ENCODE peak calls at places on chromosomes 12 and 14, in eight cellular contexts. J is left ventricle myocardium inferior, B is NCI-H2171, U is skeletal muscle cell, M is nucleus accumbens, P is amniotic stem cell, L is esophagus squamous epithelium, O is fibroblast of mammary gland. I is an unnamed sample.

GRCh38 chr12:7667025-7667575 is 1.4 kb upstream of the APOBEC1 start:
- DNase-seq in J (no peak), B (peak), M (no peak), U (no peak), P (no peak), L (no peak), O (peak), I (peak)

GRCh38 chr12:15774819-15775218 is 14.4 kb downstream of the EPS8 start:
- DNase-seq in U (no peak), P (no peak), L (no peak), J (no peak), B (no peak), M (no peak), O (peak), I (no peak)

GRCh38 chr12:1629338-1630080 is 478 bp downstream of the WNT5B start:
- DNase-seq in L (no peak), J (no peak), B (peak), U (no peak), O (peak), P (no peak), M (no peak), I (no peak)

GRCh38 chr12:113273053-113273725 is 51.9 kb downstream of the TPCN1 start:
- DNase-seq in J (no peak), U (no peak), B (no peak), P (no peak), O (peak), M (no peak), L (no peak), I (peak)

GRCh38 chr12:52582489-52582888 is 8.8 kb upstream of the KRT74 start:
- DNase-seq in U (no peak), P (no peak), L (no peak), B (no peak), J (no peak), O (no peak), M (no peak), I (no peak)

GRCh38 chr12:33115716-33116115 is 219.1 kb upstream of the PKP2 start:
- DNase-seq in U (no peak), J (no peak), M (no peak), L (no peak), P (no peak), B (no peak), O (no peak), I (no peak)

GRCh38 chr14:51258788-51259187 is 18.7 kb downstream of the TMX1 start:
- DNase-seq in B (no peak), M (no peak), P (no peak), U (no peak), L (no peak), J (no peak), O (no peak), I (no peak)

GRCh38 chr12:124625867-124626675 is 58.7 kb upstream of the NCOR2 start:
- DNase-seq in P (peak), O (peak), M (no peak), J (peak), U (no peak), B (no peak), L (peak), I (peak)

GRCh38 chr12:58186914-58187313 is 245.5 kb downstream of the ATP23 start:
- DNase-seq in U (no peak), B (no peak), L (no peak), J (no peak), M (no peak), O (no peak), P (no peak), I (no peak)

GRCh38 chr12:123150804-123151678 is at the start of gene PITPNM2:
- DNase-seq in P (peak), U (no peak), M (no peak), B (peak), L (no peak), O (peak), J (peak), I (peak)

GRCh38 chr14:94334837-94335236 is 11.7 kb upstream of the SERPINA6 start:
- DNase-seq in M (no peak), J (no peak), U (no peak), O (peak), L (no peak), B (no peak), P (no peak), I (no peak)

GRCh38 chr14:101501858-101502615 is 59.3 kb upstream of the DIO3 start:
- DNase-seq in O (no peak), P (no peak), U (no peak), B (no peak), J (no peak), M (no peak), L (no peak), I (no peak)

GRCh38 chr12:8452976-8453616 is 2.7 kb upstream of the CLEC6A start:
- DNase-seq in M (no peak), J (no peak), B (no peak), U (no peak), L (no peak), P (no peak), O (no peak), I (no peak)

GRCh38 chr14:35956376-35957000 is 130.3 kb downstream of the BRMS1L start:
- DNase-seq in L (no peak), U (no peak), B (no peak), J (no peak), P (no peak), O (no peak), M (no peak), I (no peak)

GRCh38 chr14:75725481-75725880 is 64.4 kb downstream of the TTLL5 start:
- DNase-seq in B (no peak), L (no peak), U (no peak), O (peak), M (no peak), J (peak), P (no peak), I (peak)

GRCh38 chr14:59675394-59675793 is 98.8 kb upstream of the CCDC175 start:
- DNase-seq in O (no peak), L (no peak), U (no peak), P (no peak), M (no peak), J (no peak), B (no peak), I (no peak)

GRCh38 chr12:110010853-110011835 is 11.9 kb downstream of the ANKRD13A start:
- DNase-seq in M (no peak), U (no peak), J (no peak), O (no peak), P (no peak), B (no peak), L (no peak), I (no peak)

GRCh38 chr12:95723693-95724384 is 66.7 kb downstream of the NTN4 start:
- DNase-seq in J (no peak), P (no peak), U (no peak), M (no peak), L (no peak), O (no peak), B (no peak), I (no peak)

GRCh38 chr12:62933871-62934798 is 815 bp downstream of the PPM1H start:
- DNase-seq in P (no peak), O (peak), M (peak), U (no peak), J (peak), L (no peak), B (peak), I (peak)

GRCh38 chr14:21098134-21098891 is at the start of gene ZNF219:
- DNase-seq in L (no peak), O (peak), M (peak), J (peak), U (no peak), B (peak), P (no peak), I (peak)

GRCh38 chr12:115114140-115114539 is 430.2 kb upstream of the TBX3 start:
- DNase-seq in P (no peak), U (no peak), O (no peak), M (no peak), L (no peak), B (no peak), J (no peak), I (no peak)

GRCh38 chr14:50045039-50045711 is 71.2 kb downstream of the VCPKMT start:
- DNase-seq in O (peak), P (peak), M (no peak), U (no peak), J (peak), B (no peak), L (peak), I (peak)

GRCh38 chr12:53338916-53339315 is 2.8 kb upstream of the SP7 start:
- DNase-seq in J (no peak), U (no peak), P (no peak), O (no peak), M (no peak), B (no peak), L (no peak), I (no peak)

GRCh38 chr14:64465856-64466554 is 706 bp downstream of the AKAP5 start:
- DNase-seq in M (no peak), O (peak), B (peak), J (no peak), L (no peak), U (no peak), P (peak), I (peak)

GRCh38 chr14:67680121-67680602 is 5.7 kb upstream of the VTI1B start:
- DNase-seq in L (no peak), B (no peak), U (no peak), M (no peak), P (peak), O (peak), J (no peak), I (peak)

GRCh38 chr12:6092784-6093722 is 31.4 kb downstream of the VWF start:
- DNase-seq in B (no peak), P (peak), J (no peak), M (no peak), U (no peak), O (peak), L (no peak), I (peak)

GRCh38 chr12:11981174-11981733 is 89.5 kb upstream of the BCL2L14 start:
- DNase-seq in O (peak), L (no peak), J (no peak), B (no peak), P (no peak), M (no peak), U (no peak), I (peak)

I was measured in LHCN-M2.